ENCODE peak calls at places on chromosomes 16 and 17, in eight cellular contexts. F is GM13977; P is left ventricle myocardium inferior; Z is HL-60; G is CD4-positive, alpha-beta T cell; R is tibial artery; T is astrocyte; V is lower leg skin. C is an unnamed sample.

GRCh38 chr17:11969565-11969964 is 27.7 kb downstream of the ZNF18 start:
- DNase-seq in T (no peak), R (no peak), F (no peak), G (no peak), Z (no peak), P (no peak), V (no peak), C (no peak)

GRCh38 chr17:77323413-77324171 is 182.8 kb downstream of the SEC14L1 start:
- DNase-seq in T (peak; percentile 49), F (no peak), R (peak; percentile 88), V (peak; percentile 91), Z (no peak), P (no peak), G (no peak), C (peak; percentile 29)

GRCh38 chr16:82072313-82072712 is 37.3 kb downstream of the HSD17B2 start:
- DNase-seq in Z (no peak), P (no peak), V (no peak), G (no peak), F (no peak), T (no peak), R (no peak), C (no peak)

GRCh38 chr16:28010671-28011070 is 52.8 kb downstream of the GSG1L start:
- DNase-seq in P (no peak), Z (peak; percentile 1), F (no peak), V (no peak), R (no peak), T (no peak), G (no peak), C (no peak)

GRCh38 chr17:50641339-50641725 is 6.7 kb downstream of the ABCC3 start:
- DNase-seq in T (no peak), V (no peak), F (no peak), Z (no peak), R (no peak), P (no peak), G (no peak), C (no peak)

GRCh38 chr16:58713742-58714141 is 20.4 kb downstream of the GOT2 start:
- DNase-seq in R (no peak), V (no peak), F (no peak), T (no peak), P (no peak), Z (no peak), G (no peak), C (no peak)

GRCh38 chr17:75645889-75646625 is 12.8 kb downstream of the SMIM5 start:
- DNase-seq in Z (peak; percentile 52), R (no peak), T (no peak), G (no peak), P (no peak), F (peak; percentile 69), V (no peak), C (no peak)

GRCh38 chr17:71850792-71851191 is 270.0 kb upstream of the SOX9 start:
- DNase-seq in V (no peak), F (peak; percentile 21), P (no peak), R (no peak), Z (no peak), T (no peak), G (no peak), C (no peak)

GRCh38 chr16:78538284-78538683 is 438.8 kb downstream of the WWOX start:
- DNase-seq in R (no peak), Z (no peak), F (no peak), P (no peak), T (no peak), V (no peak), G (no peak), C (no peak)

GRCh38 chr16:58027341-58028167 is 2.0 kb downstream of the MMP15 start:
- DNase-seq in T (peak; percentile 10), F (no peak), G (no peak), Z (no peak), V (no peak), R (no peak), P (peak; percentile 70), C (no peak)

GRCh38 chr16:21656795-21657768 is 4.7 kb upstream of the IGSF6 start:
- DNase-seq in T (peak; percentile 23), V (no peak), F (peak; percentile 73), G (no peak), P (no peak), R (no peak), Z (no peak), C (no peak)

GRCh38 chr17:75712480-75712879 is 8.8 kb upstream of the ITGB4 start:
- DNase-seq in P (no peak), R (no peak), V (no peak), F (no peak), Z (no peak), T (no peak), G (no peak), C (no peak)

GRCh38 chr16:4351880-4352279 is 759 bp upstream of the PAM16 start:
- DNase-seq in Z (no peak), T (no peak), P (no peak), R (no peak), V (no peak), G (no peak), F (no peak), C (no peak)

GRCh38 chr17:39239640-39240314 is 14.0 kb upstream of the STAC2 start:
- DNase-seq in F (peak; percentile 74), T (no peak), Z (no peak), P (no peak), R (peak; percentile 65), V (no peak), G (peak; percentile 71), C (no peak)

GRCh38 chr17:62807812-62808575 is at the start of gene MARCHF10:
- DNase-seq in R (no peak), P (no peak), V (peak; percentile 77), G (no peak), Z (no peak), T (no peak), F (peak; percentile 69), C (no peak)

GRCh38 chr17:42781639-42782401 is 1.4 kb downstream of the WNK4 start:
- DNase-seq in G (no peak), Z (no peak), T (no peak), V (peak; percentile 40), R (no peak), P (no peak), F (no peak), C (no peak)

GRCh38 chr16:86052926-86053325 is 154.0 kb downstream of the IRF8 start:
- DNase-seq in G (no peak), Z (no peak), F (no peak), T (no peak), P (no peak), R (no peak), V (no peak), C (no peak)

GRCh38 chr16:15874745-15875314 is 13.6 kb downstream of the CEP20 start:
- DNase-seq in P (peak; percentile 36), V (peak; percentile 86), T (peak; percentile 44), R (peak; percentile 66), G (no peak), Z (no peak), F (no peak), C (no peak)
- TF ChIP-seq CTCF in P (peak; percentile 82), V (no peak), T (peak; percentile 86), R (peak; percentile 78), G (peak; percentile 57), Z (peak; percentile 40), F (peak; percentile 53), C (peak; percentile 63)

GRCh38 chr17:8156174-8156992 is 4.2 kb upstream of the PER1 start:
- DNase-seq in V (peak; percentile 100), R (peak; percentile 100), T (peak; percentile 100), F (peak; percentile 98), Z (peak; percentile 94), P (peak; percentile 100), G (peak; percentile 100), C (peak; percentile 100)
- TF ChIP-seq CTCF in V (no peak), R (peak; percentile 24), T (no peak), F (no peak), Z (no peak), P (no peak), G (no peak), C (no peak)

GRCh38 chr16:23597003-23597756 is 1.1 kb upstream of the NDUFAB1 start:
- DNase-seq in R (no peak), G (no peak), Z (no peak), V (no peak), P (peak; percentile 19), F (peak; percentile 59), T (no peak), C (no peak)
- TF ChIP-seq CTCF in R (no peak), G (no peak), Z (peak; percentile 18), V (peak; percentile 22), P (peak; percentile 53), F (peak; percentile 56), T (no peak), C (no peak)

GRCh38 chr16:16099320-16099719 is 124.0 kb downstream of the ABCC6 start:
- DNase-seq in T (no peak), V (no peak), F (no peak), P (no peak), R (no peak), Z (no peak), G (no peak), C (no peak)

GRCh38 chr16:16105646-16106045 is 117.6 kb downstream of the ABCC6 start:
- DNase-seq in Z (no peak), G (no peak), R (no peak), T (no peak), V (no peak), P (no peak), F (no peak), C (no peak)

GRCh38 chr16:16100631-16101030 is 122.7 kb downstream of the ABCC6 start:
- DNase-seq in F (no peak), V (no peak), P (no peak), R (no peak), Z (no peak), T (no peak), G (no peak), C (no peak)

GRCh38 chr16:16102738-16103137 is 120.6 kb downstream of the ABCC6 start:
- DNase-seq in R (no peak), Z (no peak), T (no peak), V (no peak), P (no peak), G (no peak), F (no peak), C (no peak)

DNA sequence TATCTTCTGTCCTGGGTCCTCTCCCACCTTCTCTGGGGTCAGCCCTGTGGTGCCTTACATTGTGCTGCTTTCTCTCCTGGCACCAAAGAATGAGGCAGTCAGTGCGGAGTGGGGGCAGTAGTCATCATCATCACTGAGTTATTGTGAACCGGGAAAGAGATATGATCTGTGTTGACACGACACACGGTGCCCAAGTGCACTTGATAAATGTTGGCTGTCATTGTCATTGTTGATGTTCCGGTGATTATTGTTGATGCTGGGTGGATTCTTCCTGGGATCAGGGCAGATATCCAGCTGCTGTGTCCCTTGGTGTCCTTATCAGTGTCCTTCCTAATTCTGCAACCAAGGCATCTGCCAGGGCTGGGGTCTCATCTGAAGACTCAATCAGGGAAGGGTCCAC is 121.7 kb downstream of the ABCC6 start:
- DNase-seq in V (no peak), R (no peak), T (no peak), Z (no peak), G (no peak), P (no peak), F (no peak), C (no peak)
- TF ChIP-seq CTCF in V (no peak), R (no peak), T (no peak), Z (no peak), G (no peak), P (no peak), F (no peak), C (no peak)

C was measured in CD14-positive monocyte.